ENCODE peak calls at places on chromosomes 3 and 15, in seven cellular contexts. One of them, this sample, is unnamed.

GRCh38 chr3:134427400-134428111 is 53.3 kb upstream of the AMOTL2 start:
- DNase-seq in brain microvascular endothelial cell: peak
- DNase-seq in A549: peak
- DNase-seq in neural progenitor cell: no peak
- DNase-seq in choroid plexus epithelial cell: peak
- DNase-seq in cardiac fibroblast: peak
- DNase-seq in GM13976: no peak
- DNase-seq in this sample: no peak

GRCh38 chr3:179853176-179853575 is 183.6 kb downstream of the PEX5L start:
- DNase-seq in cardiac fibroblast: peak
- DNase-seq in GM13976: peak
- DNase-seq in neural progenitor cell: no peak
- DNase-seq in A549: no peak
- DNase-seq in choroid plexus epithelial cell: peak
- DNase-seq in brain microvascular endothelial cell: peak
- DNase-seq in this sample: no peak

GRCh38 chr15:58431221-58432149 is at the start of gene LIPC:
- DNase-seq in neural progenitor cell: no peak
- DNase-seq in GM13976: no peak
- DNase-seq in cardiac fibroblast: no peak
- DNase-seq in A549: no peak
- DNase-seq in brain microvascular endothelial cell: no peak
- DNase-seq in choroid plexus epithelial cell: no peak
- DNase-seq in this sample: no peak

GRCh38 chr15:70260096-70260495 is 162.4 kb upstream of the TLE3 start:
- DNase-seq in GM13976: no peak
- DNase-seq in brain microvascular endothelial cell: no peak
- DNase-seq in A549: no peak
- DNase-seq in choroid plexus epithelial cell: no peak
- DNase-seq in neural progenitor cell: no peak
- DNase-seq in cardiac fibroblast: no peak
- DNase-seq in this sample: no peak

GRCh38 chr3:127714151-127714571 is 41.4 kb downstream of the ABTB1 start:
- DNase-seq in GM13976: no peak
- DNase-seq in cardiac fibroblast: no peak
- DNase-seq in brain microvascular endothelial cell: no peak
- DNase-seq in choroid plexus epithelial cell: no peak
- DNase-seq in neural progenitor cell: no peak
- DNase-seq in A549: no peak
- DNase-seq in this sample: no peak

GRCh38 chr3:193029800-193030199 is 112.1 kb upstream of the MB21D2 start:
- DNase-seq in GM13976: no peak
- DNase-seq in choroid plexus epithelial cell: no peak
- DNase-seq in neural progenitor cell: no peak
- DNase-seq in A549: no peak
- DNase-seq in cardiac fibroblast: no peak
- DNase-seq in brain microvascular endothelial cell: no peak
- DNase-seq in this sample: no peak

GRCh38 chr15:29935296-29936020 is 113.2 kb upstream of the TJP1 start:
- DNase-seq in brain microvascular endothelial cell: no peak
- DNase-seq in A549: no peak
- DNase-seq in cardiac fibroblast: no peak
- DNase-seq in neural progenitor cell: no peak
- DNase-seq in choroid plexus epithelial cell: no peak
- DNase-seq in GM13976: no peak
- DNase-seq in this sample: no peak

GRCh38 chr15:74156678-74157411 is 16.7 kb upstream of the ISLR start:
- DNase-seq in GM13976: no peak
- DNase-seq in cardiac fibroblast: peak
- DNase-seq in brain microvascular endothelial cell: no peak
- DNase-seq in A549: no peak
- DNase-seq in choroid plexus epithelial cell: peak
- DNase-seq in neural progenitor cell: no peak
- DNase-seq in this sample: no peak

GRCh38 chr3:190306513-190307163 is 15.6 kb downstream of the CLDN1 start:
- DNase-seq in GM13976: no peak
- DNase-seq in A549: no peak
- DNase-seq in brain microvascular endothelial cell: no peak
- DNase-seq in cardiac fibroblast: peak
- DNase-seq in neural progenitor cell: no peak
- DNase-seq in choroid plexus epithelial cell: peak
- DNase-seq in this sample: peak

GRCh38 chr15:51600114-51600513 is 22.5 kb downstream of the DMXL2 start:
- DNase-seq in A549: no peak
- DNase-seq in cardiac fibroblast: no peak
- DNase-seq in neural progenitor cell: no peak
- DNase-seq in choroid plexus epithelial cell: no peak
- DNase-seq in GM13976: no peak
- DNase-seq in brain microvascular endothelial cell: peak
- DNase-seq in this sample: no peak

GRCh38 chr3:158802399-158803023 is 657 bp downstream of the MFSD1 start:
- DNase-seq in A549: no peak
- DNase-seq in choroid plexus epithelial cell: no peak
- DNase-seq in neural progenitor cell: no peak
- DNase-seq in cardiac fibroblast: no peak
- DNase-seq in brain microvascular endothelial cell: no peak
- DNase-seq in GM13976: no peak
- DNase-seq in this sample: peak

GRCh38 chr3:170154569-170155143 is 26.9 kb downstream of the PHC3 start:
- DNase-seq in neural progenitor cell: peak
- DNase-seq in GM13976: peak
- DNase-seq in choroid plexus epithelial cell: no peak
- DNase-seq in A549: no peak
- DNase-seq in brain microvascular endothelial cell: no peak
- DNase-seq in cardiac fibroblast: no peak
- DNase-seq in this sample: no peak

GRCh38 chr3:122886251-122886650 is 91.4 kb downstream of the SLC49A4 start:
- DNase-seq in neural progenitor cell: no peak
- DNase-seq in GM13976: no peak
- DNase-seq in choroid plexus epithelial cell: no peak
- DNase-seq in cardiac fibroblast: no peak
- DNase-seq in brain microvascular endothelial cell: no peak
- DNase-seq in A549: no peak
- DNase-seq in this sample: no peak

GRCh38 chr3:134449277-134449676 is 36.5 kb downstream of the ANAPC13 start:
- DNase-seq in neural progenitor cell: peak
- DNase-seq in A549: no peak
- DNase-seq in GM13976: no peak
- DNase-seq in choroid plexus epithelial cell: peak
- DNase-seq in brain microvascular endothelial cell: peak
- DNase-seq in cardiac fibroblast: peak
- DNase-seq in this sample: no peak

GRCh38 chr3:108331792-108332191 is 35.4 kb downstream of the HHLA2 start:
- DNase-seq in brain microvascular endothelial cell: no peak
- DNase-seq in neural progenitor cell: no peak
- DNase-seq in A549: no peak
- DNase-seq in GM13976: no peak
- DNase-seq in choroid plexus epithelial cell: no peak
- DNase-seq in cardiac fibroblast: no peak
- DNase-seq in this sample: no peak

GRCh38 chr3:23629181-23629893 is 176.4 kb upstream of the UBE2E1 start:
- DNase-seq in cardiac fibroblast: peak
- DNase-seq in choroid plexus epithelial cell: peak
- DNase-seq in neural progenitor cell: no peak
- DNase-seq in A549: no peak
- DNase-seq in brain microvascular endothelial cell: peak
- DNase-seq in GM13976: no peak
- DNase-seq in this sample: no peak

GRCh38 chr15:56821721-56822425 is 88.6 kb upstream of the ZNF280D start:
- DNase-seq in GM13976: peak
- DNase-seq in choroid plexus epithelial cell: peak
- DNase-seq in neural progenitor cell: peak
- DNase-seq in brain microvascular endothelial cell: peak
- DNase-seq in cardiac fibroblast: peak
- DNase-seq in A549: peak
- DNase-seq in this sample: peak

GRCh38 chr15:49645277-49645676 is 24.4 kb downstream of the DTWD1 start:
- DNase-seq in neural progenitor cell: no peak
- DNase-seq in A549: no peak
- DNase-seq in GM13976: no peak
- DNase-seq in cardiac fibroblast: no peak
- DNase-seq in brain microvascular endothelial cell: no peak
- DNase-seq in choroid plexus epithelial cell: no peak
- DNase-seq in this sample: no peak

GRCh38 chr15:74032046-74032445 is 37.5 kb downstream of the PML start:
- DNase-seq in GM13976: no peak
- DNase-seq in brain microvascular endothelial cell: no peak
- DNase-seq in neural progenitor cell: no peak
- DNase-seq in choroid plexus epithelial cell: no peak
- DNase-seq in A549: no peak
- DNase-seq in cardiac fibroblast: no peak
- DNase-seq in this sample: no peak

GRCh38 chr3:112134335-112135124 is 1.5 kb upstream of the GCSAM start:
- DNase-seq in brain microvascular endothelial cell: no peak
- DNase-seq in cardiac fibroblast: peak
- DNase-seq in neural progenitor cell: no peak
- DNase-seq in GM13976: no peak
- DNase-seq in choroid plexus epithelial cell: peak
- DNase-seq in A549: no peak
- DNase-seq in this sample: no peak

GRCh38 chr3:125431912-125432587 is 56.9 kb upstream of the ZNF148 start:
- DNase-seq in A549: no peak
- DNase-seq in brain microvascular endothelial cell: peak
- DNase-seq in GM13976: no peak
- DNase-seq in cardiac fibroblast: peak
- DNase-seq in choroid plexus epithelial cell: peak
- DNase-seq in neural progenitor cell: no peak
- DNase-seq in this sample: no peak

DNA sequence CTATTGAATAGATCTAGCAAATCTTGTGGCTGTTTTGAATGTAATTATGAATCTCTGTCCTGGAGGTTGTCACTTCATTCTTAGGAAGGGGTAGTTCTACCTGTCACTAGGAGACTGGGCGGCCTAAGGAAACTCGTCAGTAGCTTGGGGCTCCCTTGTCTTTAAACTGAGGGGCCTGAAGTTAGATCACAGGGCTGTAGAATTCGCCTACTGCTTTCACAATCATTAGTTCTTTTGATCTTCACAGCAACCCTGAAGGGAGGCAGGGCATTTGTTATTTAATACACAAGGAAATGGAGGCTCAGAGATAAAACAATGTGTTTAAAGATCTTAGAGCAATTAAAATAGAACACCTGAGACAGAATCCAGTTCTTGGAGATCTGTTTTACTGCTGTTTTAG is 71.6 kb upstream of the BHLHE40 start:
- DNase-seq in cardiac fibroblast: no peak
- DNase-seq in choroid plexus epithelial cell: no peak
- DNase-seq in GM13976: no peak
- DNase-seq in brain microvascular endothelial cell: no peak
- DNase-seq in neural progenitor cell: no peak
- DNase-seq in A549: no peak
- DNase-seq in this sample: no peak
- TF ChIP-seq CTCF in cardiac fibroblast: no peak
- TF ChIP-seq CTCF in choroid plexus epithelial cell: no peak
- TF ChIP-seq CTCF in GM13976: no peak
- TF ChIP-seq CTCF in brain microvascular endothelial cell: no peak
- TF ChIP-seq CTCF in neural progenitor cell: no peak
- TF ChIP-seq CTCF in A549: no peak
- TF ChIP-seq CTCF in this sample: no peak

GRCh38 chr3:62882676-62883228 is 7.5 kb upstream of the CADPS start:
- DNase-seq in neural progenitor cell: no peak
- DNase-seq in cardiac fibroblast: no peak
- DNase-seq in choroid plexus epithelial cell: no peak
- DNase-seq in brain microvascular endothelial cell: no peak
- DNase-seq in A549: no peak
- DNase-seq in GM13976: no peak
- DNase-seq in this sample: no peak
- TF ChIP-seq CTCF in neural progenitor cell: no peak
- TF ChIP-seq CTCF in cardiac fibroblast: no peak
- TF ChIP-seq CTCF in choroid plexus epithelial cell: no peak
- TF ChIP-seq CTCF in brain microvascular endothelial cell: no peak
- TF ChIP-seq CTCF in A549: no peak
- TF ChIP-seq CTCF in GM13976: no peak
- TF ChIP-seq CTCF in this sample: no peak

GRCh38 chr3:21417991-21418390 is 333.0 kb downstream of the ZNF385D start:
- DNase-seq in GM13976: no peak
- DNase-seq in neural progenitor cell: no peak
- DNase-seq in brain microvascular endothelial cell: peak
- DNase-seq in A549: no peak
- DNase-seq in choroid plexus epithelial cell: no peak
- DNase-seq in cardiac fibroblast: no peak
- DNase-seq in this sample: no peak

DNA sequence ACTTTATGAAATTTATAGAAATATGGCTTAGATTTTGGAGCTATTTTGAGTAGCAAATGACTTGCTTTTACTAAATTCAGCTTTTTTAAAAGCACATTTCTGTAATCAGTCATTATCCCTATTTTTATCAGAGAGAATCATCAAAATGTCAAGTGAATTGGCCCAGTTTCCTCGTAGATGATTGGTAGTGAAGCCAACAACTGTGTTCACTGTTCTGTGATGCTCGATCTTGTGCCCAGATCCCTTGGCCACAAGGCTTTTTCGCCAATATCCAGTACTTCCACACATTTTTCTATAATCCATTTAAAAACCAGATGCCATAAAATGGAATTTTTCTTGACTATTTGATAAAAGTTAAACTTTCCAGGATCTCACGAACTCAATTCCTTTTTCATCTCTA is 336.5 kb downstream of the ZNF385D start:
- DNase-seq in choroid plexus epithelial cell: no peak
- DNase-seq in GM13976: no peak
- DNase-seq in neural progenitor cell: no peak
- DNase-seq in cardiac fibroblast: no peak
- DNase-seq in brain microvascular endothelial cell: no peak
- DNase-seq in A549: no peak
- DNase-seq in this sample: no peak
- TF ChIP-seq CTCF in choroid plexus epithelial cell: no peak
- TF ChIP-seq CTCF in GM13976: no peak
- TF ChIP-seq CTCF in neural progenitor cell: no peak
- TF ChIP-seq CTCF in cardiac fibroblast: no peak
- TF ChIP-seq CTCF in brain microvascular endothelial cell: no peak
- TF ChIP-seq CTCF in A549: no peak
- TF ChIP-seq CTCF in this sample: no peak

GRCh38 chr3:132180337-132180791 is 136.8 kb upstream of the ACP3 start:
- DNase-seq in cardiac fibroblast: peak
- DNase-seq in brain microvascular endothelial cell: peak
- DNase-seq in GM13976: peak
- DNase-seq in neural progenitor cell: peak
- DNase-seq in choroid plexus epithelial cell: peak
- DNase-seq in A549: peak
- DNase-seq in this sample: no peak
- TF ChIP-seq CTCF in cardiac fibroblast: peak
- TF ChIP-seq CTCF in brain microvascular endothelial cell: peak
- TF ChIP-seq CTCF in GM13976: peak
- TF ChIP-seq CTCF in neural progenitor cell: peak
- TF ChIP-seq CTCF in choroid plexus epithelial cell: peak
- TF ChIP-seq CTCF in A549: peak
- TF ChIP-seq CTCF in this sample: peak

GRCh38 chr3:15292765-15293522 is 39.4 kb downstream of the SH3BP5 start:
- DNase-seq in GM13976: no peak
- DNase-seq in cardiac fibroblast: peak
- DNase-seq in brain microvascular endothelial cell: no peak
- DNase-seq in choroid plexus epithelial cell: peak
- DNase-seq in neural progenitor cell: no peak
- DNase-seq in A549: no peak
- DNase-seq in this sample: no peak
- TF ChIP-seq CTCF in GM13976: no peak
- TF ChIP-seq CTCF in cardiac fibroblast: no peak
- TF ChIP-seq CTCF in brain microvascular endothelial cell: no peak
- TF ChIP-seq CTCF in choroid plexus epithelial cell: no peak
- TF ChIP-seq CTCF in neural progenitor cell: no peak
- TF ChIP-seq CTCF in A549: no peak
- TF ChIP-seq CTCF in this sample: no peak